ENCODE peak calls at places on chromosome 22, in five cellular contexts. E is upper lobe of left lung, H is neural progenitor cell, F is OCI-LY7, U is heart left ventricle. G is an unnamed sample.

GRCh38 chr22:33986167-33986771 is 66.0 kb upstream of the LARGE1 start:
- DNase-seq in F (peak; percentile 30), E (no peak), U (no peak), H (no peak), G (no peak)

GRCh38 chr22:29903371-29903770 is 20.4 kb downstream of the MTMR3 start:
- DNase-seq in E (no peak), F (no peak), H (no peak), U (no peak), G (no peak)

GRCh38 chr22:43431821-43432554 is 20.2 kb downstream of the MPPED1 start:
- DNase-seq in F (no peak), U (no peak), E (no peak), H (no peak), G (no peak)

GRCh38 chr22:30287626-30288413 is 1.5 kb downstream of the CASTOR1 start:
- DNase-seq in F (peak; percentile 87), E (peak; percentile 93), H (peak; percentile 95), U (peak; percentile 91), G (peak; percentile 88)

GRCh38 chr22:38766076-38766777 is 10.4 kb upstream of the SUN2 start:
- DNase-seq in E (peak; percentile 44), U (no peak), F (peak; percentile 26), H (peak; percentile 77), G (peak; percentile 38)

GRCh38 chr22:42895087-42895486 is 38.0 kb upstream of the ARFGAP3 start:
- DNase-seq in E (peak; percentile 38), F (peak; percentile 46), U (no peak), H (no peak), G (no peak)

GRCh38 chr22:46561435-46561905 is 24.1 kb upstream of the CELSR1 start:
- DNase-seq in E (no peak), U (peak; percentile 21), F (peak; percentile 95), H (peak; percentile 57), G (peak; percentile 6)

GRCh38 chr22:43554694-43555365 is 143.0 kb downstream of the MPPED1 start:
- DNase-seq in F (no peak), U (no peak), E (no peak), H (no peak), G (no peak)

GRCh38 chr22:45421349-45422057 is 8.0 kb downstream of the RIBC2 start:
- DNase-seq in U (no peak), F (no peak), E (no peak), H (no peak), G (no peak)

GRCh38 chr22:46948411-46949144 is 186.1 kb downstream of the TBC1D22A start:
- DNase-seq in H (no peak), E (no peak), F (no peak), U (no peak), G (no peak)

GRCh38 chr22:26550498-26551033 is 38.3 kb upstream of the TFIP11 start:
- DNase-seq in U (peak; percentile 86), H (peak; percentile 55), E (peak; percentile 80), F (no peak), G (peak; percentile 74)

GRCh38 chr22:30202531-30203006 is 44.0 kb downstream of the LIF start:
- DNase-seq in E (peak; percentile 69), H (peak; percentile 45), F (no peak), U (no peak), G (no peak)

GRCh38 chr22:44541671-44542319 is 43.8 kb upstream of the RTL6 start:
- DNase-seq in U (no peak), E (no peak), H (no peak), F (no peak), G (no peak)

GRCh38 chr22:47298017-47298820 is 535.8 kb downstream of the TBC1D22A start:
- DNase-seq in H (no peak), U (no peak), F (no peak), E (no peak), G (no peak)

GRCh38 chr22:45155050-45155840 is 8.5 kb upstream of the NUP50 start:
- DNase-seq in U (no peak), H (no peak), F (no peak), E (no peak), G (no peak)

GRCh38 chr22:27961182-27961581 is 42.1 kb upstream of the PITPNB start:
- DNase-seq in E (no peak), U (no peak), F (no peak), H (no peak), G (no peak)

GRCh38 chr22:29202231-29203192 is 3.2 kb upstream of the EMID1 start:
- DNase-seq in H (peak; percentile 65), U (peak; percentile 59), F (peak; percentile 70), E (peak; percentile 31), G (peak; percentile 63)

GRCh38 chr22:24523873-24524272 is 28.7 kb downstream of the UPB1 start:
- DNase-seq in H (no peak), E (no peak), U (no peak), F (no peak), G (no peak)
- H3K27ac ChIP-seq in H (no peak overlapping the region), E (no peak overlapping the region), U (no peak overlapping the region), F (no peak overlapping the region), G (no peak overlapping the region)

GRCh38 chr22:22911327-22912134 is 23.9 kb downstream of the IGLL5 start:
- DNase-seq in U (no peak), H (no peak), E (no peak), F (no peak), G (no peak)
- H3K4me3 ChIP-seq in U (no peak overlapping the region), H (no peak overlapping the region), E (no peak overlapping the region), F (no peak overlapping the region), G (no peak overlapping the region)

GRCh38 chr22:31627223-31627731 is 34.7 kb downstream of the PISD start:
- DNase-seq in F (no peak), E (no peak), U (no peak), H (no peak), G (no peak)

GRCh38 chr22:31625257-31625640 is 36.8 kb downstream of the PISD start:
- DNase-seq in F (no peak), U (no peak), E (no peak), H (no peak), G (no peak)

GRCh38 chr22:31623634-31624312 is 38.2 kb downstream of the PISD start:
- DNase-seq in F (no peak), E (no peak), U (no peak), H (no peak), G (no peak)

GRCh38 chr22:31626427-31627150 is 35.4 kb downstream of the PISD start:
- DNase-seq in F (peak; percentile 24), H (no peak), E (no peak), U (no peak), G (no peak)

DNA sequence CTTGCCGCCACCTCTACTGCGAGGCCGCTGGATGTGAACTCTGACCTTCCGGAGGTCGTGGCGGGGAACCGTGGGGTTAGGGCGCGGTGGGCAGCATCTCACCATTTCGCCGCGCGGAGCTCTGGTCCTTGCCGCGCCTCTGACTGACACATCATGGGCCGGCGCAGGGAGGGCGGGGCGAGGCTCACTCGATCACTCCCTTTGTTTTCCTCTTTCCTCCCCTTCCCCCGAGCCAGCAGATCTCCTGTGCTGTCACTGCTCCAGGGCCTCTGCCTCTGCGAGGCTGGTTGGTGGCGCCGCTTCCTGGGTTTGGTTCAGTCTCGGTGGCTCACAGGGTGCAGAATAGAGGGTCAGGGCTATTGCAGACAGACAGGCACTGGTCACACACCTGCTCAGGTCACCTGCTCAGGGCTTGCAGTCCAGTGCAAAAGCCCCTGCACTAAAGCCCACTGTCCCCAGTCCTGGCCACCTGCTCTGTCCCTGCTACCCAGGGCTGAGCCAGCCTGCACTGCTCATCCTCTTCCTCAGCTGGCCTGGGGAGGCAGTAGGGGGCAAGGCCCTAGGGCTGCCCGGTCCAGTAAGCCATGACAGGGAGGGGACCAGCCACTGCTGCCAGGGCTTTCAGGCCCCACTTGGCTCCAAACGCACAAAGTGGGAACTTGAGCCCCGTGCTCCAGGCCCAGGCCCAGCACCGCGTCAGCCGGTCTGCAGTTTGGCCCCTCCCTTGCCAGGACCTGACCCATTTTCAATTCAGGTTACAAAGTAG is 36.2 kb downstream of the PISD start:
- DNase-seq in F (no peak), E (no peak), U (peak; percentile 52), H (peak; percentile 89), G (peak; percentile 37)
- TF ChIP-seq CTCF in F (no peak), E (no peak), U (no peak), H (peak; percentile 16), G (no peak)

GRCh38 chr22:19948057-19948760 is 6.6 kb upstream of the TXNRD2 start:
- DNase-seq in U (no peak), F (no peak), H (no peak), E (no peak), G (no peak)
- H3K27ac ChIP-seq in U (peak overlapping the region; percentile 21), F (no peak overlapping the region), H (no peak overlapping the region), E (peak overlapping the region; percentile 40), G (peak overlapping the region; percentile 95)

GRCh38 chr22:32477608-32478007 is 3.0 kb downstream of the FBXO7 start:
- DNase-seq in H (no peak), E (no peak), U (no peak), F (no peak), G (no peak)
- H3K4me3 ChIP-seq in H (no peak overlapping the region), E (no peak overlapping the region), U (no peak overlapping the region), F (no peak overlapping the region), G (no peak overlapping the region)

DNA sequence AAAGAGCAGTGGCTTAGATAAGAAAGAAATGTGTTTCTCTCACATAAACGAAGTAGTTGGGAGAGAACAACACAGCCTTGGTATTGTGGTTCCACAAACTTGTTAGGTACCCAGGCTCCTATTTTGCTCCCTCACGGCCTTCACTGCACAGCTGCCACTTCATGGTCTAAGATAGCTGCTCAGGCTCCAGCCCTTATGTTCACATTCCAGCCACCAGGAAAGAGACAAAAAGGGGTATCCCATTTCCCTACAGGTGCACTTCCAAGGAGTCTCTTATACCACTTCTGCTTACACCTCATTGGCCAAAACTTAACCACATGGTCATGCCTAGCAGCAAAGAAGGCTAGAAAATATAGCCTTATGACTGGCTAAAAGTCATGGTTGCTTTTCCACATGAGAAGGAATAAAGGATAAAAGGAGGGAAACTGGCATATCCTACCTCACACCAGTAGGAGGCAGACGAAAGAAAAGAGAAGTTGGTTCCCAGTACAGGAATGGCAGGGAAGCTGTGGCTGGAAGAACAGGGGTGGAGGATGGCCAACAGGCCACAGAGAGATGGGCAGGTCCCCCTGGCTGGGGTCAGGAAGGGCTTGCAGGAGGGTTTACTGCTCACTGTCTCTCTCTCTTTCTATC is 5.4 kb upstream of the HDHD5 start:
- DNase-seq in U (no peak), H (no peak), E (no peak), F (no peak), G (no peak)
- TF ChIP-seq CTCF in U (no peak), H (peak; percentile 34), E (no peak), F (peak; percentile 46), G (no peak)

G was measured in left ventricle myocardium inferior.